ENCODE peak calls at places on chromosomes 16 and 17, in seven cellular contexts. R, Y, L, J, M, Q and W are unnamed samples.

GRCh38 chr16:2512920-2513404 is 790 bp upstream of the ATP6V0C start:
- DNase-seq in R (no peak), Y (peak; percentile 58), L (peak; percentile 44), J (no peak), M (no peak), Q (no peak), W (no peak)

GRCh38 chr17:11028349-11028748 is 190.5 kb upstream of the PIRT start:
- DNase-seq in R (no peak), Y (no peak), L (no peak), J (no peak), M (no peak), Q (no peak), W (no peak)

GRCh38 chr16:87267566-87267965 is 49.6 kb downstream of the C16orf95 start:
- DNase-seq in R (no peak), Y (no peak), L (no peak), J (no peak), M (no peak), Q (no peak), W (no peak)

GRCh38 chr17:50312311-50312710 is 33.6 kb upstream of the XYLT2 start:
- DNase-seq in R (no peak), Y (no peak), L (no peak), J (no peak), M (no peak), Q (no peak), W (no peak)

GRCh38 chr17:50150354-50151040 is at the start of gene PPP1R9B:
- DNase-seq in R (no peak), Y (peak; percentile 62), L (no peak), J (no peak), M (no peak), Q (no peak), W (no peak)

GRCh38 chr16:15682105-15682570 is 32.1 kb downstream of the NDE1 start:
- DNase-seq in R (peak; percentile 33), Y (no peak), L (peak; percentile 61), J (no peak), M (peak; percentile 89), Q (no peak), W (peak; percentile 57)

GRCh38 chr17:48012151-48012520 is 25.5 kb downstream of the COPZ2 start:
- DNase-seq in R (no peak), Y (peak; percentile 95), L (peak; percentile 91), J (no peak), M (no peak), Q (no peak), W (no peak)

GRCh38 chr17:32341141-32341856 is 674 bp downstream of the C17orf75 start:
- DNase-seq in R (no peak), Y (peak; percentile 58), L (peak; percentile 30), J (no peak), M (peak; percentile 58), Q (no peak), W (no peak)

GRCh38 chr17:48513097-48513496 is 17.7 kb downstream of the HOXB1 start:
- DNase-seq in R (no peak), Y (no peak), L (no peak), J (no peak), M (no peak), Q (no peak), W (no peak)

GRCh38 chr16:12375341-12375740 is 398.8 kb downstream of the SNX29 start:
- DNase-seq in R (no peak), Y (no peak), L (no peak), J (no peak), M (no peak), Q (no peak), W (no peak)

GRCh38 chr17:52751051-52751450 is 592.5 kb upstream of the CA10 start:
- DNase-seq in R (no peak), Y (peak; percentile 6), L (no peak), J (no peak), M (no peak), Q (no peak), W (no peak)

GRCh38 chr17:36761203-36761945 is 160.0 kb downstream of the MRM1 start:
- DNase-seq in R (no peak), Y (no peak), L (no peak), J (no peak), M (no peak), Q (no peak), W (no peak)

GRCh38 chr17:57705921-57706695 is 39.0 kb downstream of the CCDC182 start:
- DNase-seq in R (no peak), Y (no peak), L (no peak), J (no peak), M (no peak), Q (no peak), W (no peak)

GRCh38 chr16:57091200-57091989 is 988 bp upstream of the CPNE2 start:
- DNase-seq in R (peak; percentile 32), Y (peak; percentile 64), L (no peak), J (no peak), M (peak; percentile 37), Q (peak; percentile 34), W (no peak)

GRCh38 chr17:44610871-44611270 is 45.4 kb upstream of the MEIOC start:
- DNase-seq in R (no peak), Y (no peak), L (peak; percentile 6), J (no peak), M (no peak), Q (no peak), W (no peak)

GRCh38 chr16:70646260-70647241 is at the start of gene IL34:
- DNase-seq in R (no peak), Y (peak; percentile 77), L (no peak), J (no peak), M (no peak), Q (no peak), W (no peak)

GRCh38 chr16:14024300-14024699 is 46.8 kb upstream of the MRTFB start:
- DNase-seq in R (no peak), Y (no peak), L (no peak), J (no peak), M (no peak), Q (no peak), W (no peak)

GRCh38 chr17:9233271-9233599 is 211.9 kb downstream of the NTN1 start:
- DNase-seq in R (no peak), Y (no peak), L (no peak), J (no peak), M (no peak), Q (no peak), W (no peak)

GRCh38 chr17:4142107-4142900 is 526 bp downstream of the ZZEF1 start:
- DNase-seq in R (no peak), Y (no peak), L (no peak), J (no peak), M (peak; percentile 27), Q (no peak), W (no peak)

GRCh38 chr17:68993112-68993511 is 37.9 kb upstream of the ABCA8 start:
- DNase-seq in R (no peak), Y (no peak), L (no peak), J (no peak), M (no peak), Q (no peak), W (no peak)

GRCh38 chr16:83162791-83163190 is 536.0 kb downstream of the CDH13 start:
- DNase-seq in R (no peak), Y (no peak), L (no peak), J (no peak), M (no peak), Q (no peak), W (no peak)

GRCh38 chr16:11094075-11094593 is 149.8 kb downstream of the CLEC16A start:
- DNase-seq in R (peak; percentile 77), Y (no peak), L (peak; percentile 80), J (peak; percentile 53), M (no peak), Q (no peak), W (no peak)

GRCh38 chr16:69310479-69311114 is 553 bp upstream of the VPS4A start:
- DNase-seq in R (no peak), Y (no peak), L (no peak), J (no peak), M (no peak), Q (no peak), W (no peak)

GRCh38 chr16:69313469-69313868 is 2.3 kb downstream of the VPS4A start:
- DNase-seq in R (no peak), Y (no peak), L (no peak), J (no peak), M (no peak), Q (no peak), W (no peak)

GRCh38 chr16:69311115-69311532 is at the start of gene VPS4A:
- DNase-seq in R (peak; percentile 89), Y (peak; percentile 99), L (peak; percentile 99), J (peak; percentile 89), M (peak; percentile 92), Q (peak; percentile 88), W (peak; percentile 93)

GRCh38 chr16:69309316-69309715 is 1.8 kb upstream of the VPS4A start:
- DNase-seq in R (no peak), Y (no peak), L (no peak), J (no peak), M (no peak), Q (no peak), W (no peak)

GRCh38 chr16:69311533-69312388 is 611 bp downstream of the VPS4A start:
- DNase-seq in R (no peak), Y (peak; percentile 80), L (no peak), J (no peak), M (peak; percentile 65), Q (no peak), W (no peak)
- TF ChIP-seq YY1 in R (no peak), Y (no peak), L (no peak), J (no peak), M (no peak), Q (peak; percentile 2), W (no peak)

GRCh38 chr17:75515523-75516254 is at the start of gene CASKIN2:
- DNase-seq in R (peak; percentile 88), Y (peak; percentile 100), L (peak; percentile 96), J (peak; percentile 30), M (peak; percentile 86), Q (peak; percentile 77), W (peak; percentile 79)

GRCh38 chr17:75512946-75513666 is 2.2 kb downstream of the CASKIN2 start:
- DNase-seq in R (no peak), Y (no peak), L (no peak), J (no peak), M (no peak), Q (no peak), W (no peak)

GRCh38 chr17:75513667-75514052 is 1.7 kb downstream of the CASKIN2 start:
- DNase-seq in R (no peak), Y (no peak), L (no peak), J (no peak), M (no peak), Q (no peak), W (no peak)

GRCh38 chr17:75515229-75515522 is 161 bp downstream of the CASKIN2 start:
- DNase-seq in R (no peak), Y (no peak), L (no peak), J (no peak), M (no peak), Q (no peak), W (no peak)

GRCh38 chr17:75514299-75515228 is 773 bp downstream of the CASKIN2 start:
- DNase-seq in R (no peak), Y (peak; percentile 64), L (peak; percentile 42), J (no peak), M (no peak), Q (no peak), W (no peak)
- TF ChIP-seq YY1 in R (no peak), Y (no peak), L (no peak), J (no peak), M (no peak), Q (no peak), W (no peak)

GRCh38 chr17:82196273-82196672 is 16.4 kb downstream of the CCDC57 start:
- DNase-seq in R (no peak), Y (peak; percentile 7), L (peak; percentile 2), J (no peak), M (no peak), Q (no peak), W (no peak)
- TF ChIP-seq YY1 in R (no peak), Y (no peak), L (no peak), J (no peak), M (no peak), Q (no peak), W (no peak)

GRCh38 chr17:75830168-75831031 is 13.8 kb downstream of the UNC13D start:
- DNase-seq in R (no peak), Y (peak; percentile 88), L (no peak), J (no peak), M (no peak), Q (peak; percentile 70), W (no peak)
- TF ChIP-seq YY1 in R (no peak), Y (no peak), L (no peak), J (no peak), M (no peak), Q (no peak), W (no peak)